ENCODE peak calls at places on chromosomes 16 and 17, in five cellular contexts. U is choroid plexus epithelial cell, W is IMR-90, K is kidney glomerular epithelial cell, R is endodermal cell. X is an unnamed sample.

GRCh38 chr16:56669005-56669839 is at the start of gene MT1H:
- DNase-seq in W (no peak), K (no peak), R (peak), U (no peak), X (no peak)

GRCh38 chr17:82822281-82822680 is 17.5 kb downstream of the ZNF750 start:
- DNase-seq in R (no peak), W (no peak), U (no peak), K (no peak), X (no peak)

GRCh38 chr17:73592531-73592961 is 51.7 kb downstream of the SDK2 start:
- DNase-seq in W (no peak), K (no peak), R (no peak), U (no peak), X (no peak)

GRCh38 chr17:41812176-41813038 is at the start of gene FKBP10:
- DNase-seq in W (peak), K (peak), U (peak), R (peak), X (peak)

GRCh38 chr17:37710344-37710886 is 34.4 kb downstream of the HNF1B start:
- DNase-seq in W (peak), U (peak), R (peak), K (peak), X (peak)

GRCh38 chr16:31471241-31471874 is 594 bp upstream of the TGFB1I1 start:
- DNase-seq in R (no peak), U (no peak), W (peak), K (no peak), X (no peak)

GRCh38 chr16:65600046-65600445 is 478.2 kb upstream of the CDH11 start:
- DNase-seq in R (no peak), W (no peak), K (no peak), U (peak), X (no peak)

GRCh38 chr16:67449328-67449727 is 18.4 kb downstream of the HSD11B2 start:
- DNase-seq in U (no peak), K (no peak), W (no peak), R (no peak), X (no peak)

GRCh38 chr17:17922198-17922901 is 49.9 kb downstream of the TOM1L2 start:
- DNase-seq in W (no peak), R (peak), K (no peak), U (peak), X (no peak)

GRCh38 chr17:78741644-78742284 is 40.3 kb downstream of the CYTH1 start:
- DNase-seq in W (no peak), U (no peak), R (no peak), K (no peak), X (no peak)

GRCh38 chr16:50248845-50249244 is 17.5 kb upstream of the ADCY7 start:
- DNase-seq in W (no peak), U (no peak), R (peak), K (no peak), X (no peak)

GRCh38 chr16:69932228-69932627 is 18.9 kb upstream of the CLEC18A start:
- DNase-seq in U (no peak), K (no peak), W (no peak), R (no peak), X (peak)

GRCh38 chr16:11201498-11202259 is 54.3 kb downstream of the SOCS1 start:
- DNase-seq in U (peak), W (peak), R (peak), K (peak), X (no peak)

GRCh38 chr16:473046-474043 is 47.9 kb downstream of the RAB11FIP3 start:
- DNase-seq in W (peak), K (no peak), U (peak), R (no peak), X (no peak)

GRCh38 chr17:58121925-58122324 is 26.3 kb upstream of the OR4D1 start:
- DNase-seq in K (no peak), R (peak), U (peak), W (peak), X (peak)

GRCh38 chr16:56984639-56985038 is 4.7 kb upstream of the NLRC5 start:
- DNase-seq in K (no peak), W (no peak), U (no peak), R (no peak), X (no peak)

GRCh38 chr17:28249706-28250105 is 69.3 kb upstream of the TMEM97 start:
- DNase-seq in R (no peak), W (no peak), K (no peak), U (no peak), X (no peak)

GRCh38 chr17:69503711-69504110 is 89.2 kb downstream of the MAP2K6 start:
- DNase-seq in U (no peak), R (no peak), W (no peak), K (no peak), X (no peak)

GRCh38 chr16:88561485-88562369 is 8.5 kb upstream of the ZC3H18 start:
- DNase-seq in U (peak), K (peak), W (peak), R (peak), X (peak)

GRCh38 chr17:36938566-36939058 is 1.3 kb downstream of the LHX1 start:
- DNase-seq in K (no peak), R (no peak), U (no peak), W (no peak), X (no peak)

X was measured in midbrain.